ENCODE peak calls at places on chromosome 13, in eight cellular contexts. T, A, S, E, G, Q, X and D are unnamed samples.

GRCh38 chr13:112722433-112723250 is 32.8 kb downstream of the ATP11A start:
- DNase-seq in E (no peak), A (peak), Q (no peak), S (no peak), G (no peak), X (peak), T (no peak), D (no peak)

GRCh38 chr13:23268441-23268840 is 87.7 kb downstream of the SGCG start:
- DNase-seq in T (no peak), S (no peak), X (no peak), A (no peak), E (no peak), G (no peak), Q (peak), D (peak)

GRCh38 chr13:110946171-110946570 is 31.3 kb upstream of the ANKRD10 start:
- DNase-seq in G (no peak), E (no peak), Q (no peak), A (no peak), S (no peak), X (no peak), T (no peak), D (no peak)

GRCh38 chr13:28337196-28338045 is 157.5 kb downstream of the FLT1 start:
- DNase-seq in X (peak), G (no peak), Q (no peak), T (no peak), S (no peak), A (peak), E (no peak), D (no peak)

GRCh38 chr13:59367467-59367866 is 796.3 kb downstream of the DIAPH3 start:
- DNase-seq in T (no peak), Q (no peak), X (no peak), S (no peak), A (no peak), E (no peak), G (no peak), D (no peak)

GRCh38 chr13:112933649-112934048 is 35.4 kb upstream of the MCF2L start:
- DNase-seq in G (no peak), A (no peak), S (no peak), X (no peak), E (no peak), T (no peak), Q (no peak), D (no peak)

GRCh38 chr13:80382576-80382975 is 41.6 kb upstream of the SPRY2 start:
- DNase-seq in T (no peak), G (no peak), E (no peak), X (no peak), A (no peak), S (peak), Q (no peak), D (no peak)

GRCh38 chr13:41500501-41500900 is 43.2 kb downstream of the RGCC start:
- DNase-seq in A (peak), Q (peak), T (no peak), X (peak), G (no peak), E (no peak), S (no peak), D (no peak)

GRCh38 chr13:33188093-33188882 is 97.3 kb downstream of the STARD13 start:
- DNase-seq in Q (no peak), S (no peak), T (no peak), G (no peak), E (no peak), X (no peak), A (no peak), D (no peak)

GRCh38 chr13:98821372-98822237 is 69.1 kb upstream of the SLC15A1 start:
- DNase-seq in A (no peak), S (no peak), T (peak), G (no peak), Q (no peak), X (no peak), E (no peak), D (no peak)

GRCh38 chr13:29858667-29859066 is 8.2 kb upstream of the UBL3 start:
- DNase-seq in X (no peak), S (no peak), Q (no peak), E (no peak), T (no peak), G (no peak), A (no peak), D (no peak)

GRCh38 chr13:106532111-106532929 is 3.1 kb downstream of the EFNB2 start:
- DNase-seq in Q (no peak), E (no peak), S (no peak), G (no peak), T (no peak), A (peak), X (no peak), D (no peak)

GRCh38 chr13:107028751-107029150 is 460.8 kb upstream of the ARGLU1 start:
- DNase-seq in Q (no peak), S (no peak), X (no peak), A (no peak), G (no peak), E (no peak), T (no peak), D (no peak)

GRCh38 chr13:112685856-112686255 is 4.0 kb upstream of the ATP11A start:
- DNase-seq in E (no peak), G (no peak), Q (no peak), T (no peak), A (no peak), S (no peak), X (no peak), D (no peak)

GRCh38 chr13:106916329-106916728 is 348.4 kb upstream of the ARGLU1 start:
- DNase-seq in X (no peak), A (no peak), T (no peak), S (no peak), E (no peak), Q (no peak), G (no peak), D (no peak)

GRCh38 chr13:51926528-51926885 is 64.7 kb downstream of the CCDC70 start:
- DNase-seq in X (no peak), Q (no peak), A (no peak), E (no peak), S (no peak), G (no peak), T (no peak), D (no peak)

GRCh38 chr13:50387124-50387581 is 371.9 kb downstream of the KCNRG start:
- DNase-seq in G (peak), S (peak), Q (no peak), T (no peak), A (no peak), E (peak), X (peak), D (peak)

GRCh38 chr13:42836930-42837329 is 55.5 kb downstream of the FAM216B start:
- DNase-seq in X (no peak), Q (no peak), E (no peak), T (peak), A (no peak), G (no peak), S (peak), D (no peak)

GRCh38 chr13:43686557-43686956 is 100.2 kb downstream of the ENOX1 start:
- DNase-seq in E (peak), X (peak), G (no peak), T (peak), A (peak), Q (no peak), S (no peak), D (no peak)

GRCh38 chr13:75896271-75896670 is 260.1 kb downstream of the LMO7 start:
- DNase-seq in T (no peak), E (no peak), G (no peak), A (no peak), S (no peak), X (no peak), Q (no peak), D (no peak)

GRCh38 chr13:28533049-28533436 is 38.1 kb upstream of the FLT1 start:
- DNase-seq in S (no peak), T (no peak), X (no peak), E (no peak), G (no peak), Q (no peak), A (no peak), D (no peak)

GRCh38 chr13:74661851-74662250 is 527.6 kb upstream of the KLF12 start:
- DNase-seq in X (no peak), E (no peak), A (no peak), Q (no peak), G (no peak), S (no peak), T (peak), D (no peak)

GRCh38 chr13:85080726-85081125 is 718.5 kb downstream of the SLITRK6 start:
- DNase-seq in A (no peak), T (no peak), G (no peak), Q (no peak), S (no peak), X (no peak), E (no peak), D (no peak)

GRCh38 chr13:94731028-94731427 is 18.7 kb upstream of the SOX21 start:
- DNase-seq in Q (no peak), G (no peak), E (no peak), T (no peak), A (no peak), S (no peak), X (no peak), D (no peak)

GRCh38 chr13:100128373-100128772 is 39.5 kb downstream of the PCCA start:
- DNase-seq in Q (peak), T (no peak), A (peak), G (no peak), E (no peak), S (no peak), X (peak), D (no peak)

GRCh38 chr13:113726961-113727411 is 32.0 kb upstream of the TMEM255B start:
- DNase-seq in T (no peak), Q (no peak), S (no peak), E (no peak), X (peak), G (no peak), A (peak), D (no peak)